ENCODE peak calls at places on chromosomes 6 and 20, in seven cellular contexts. One of them, this sample, is unnamed.

GRCh38 chr20:64244870-64245603 is 10.5 kb upstream of the PCMTD2 start:
- DNase-seq in B cell: peak
- DNase-seq in cardiac septum: peak
- DNase-seq in midbrain: no peak
- DNase-seq in EL: no peak
- DNase-seq in H4: no peak
- DNase-seq in G401: no peak
- DNase-seq in this sample: no peak

GRCh38 chr20:31555203-31555602 is 41.0 kb downstream of the HM13 start:
- DNase-seq in B cell: no peak
- DNase-seq in cardiac septum: no peak
- DNase-seq in midbrain: no peak
- DNase-seq in EL: no peak
- DNase-seq in H4: no peak
- DNase-seq in G401: no peak
- DNase-seq in this sample: no peak

GRCh38 chr6:105137388-105137787 is 42.4 kb downstream of the POPDC3 start:
- DNase-seq in B cell: no peak
- DNase-seq in cardiac septum: no peak
- DNase-seq in midbrain: peak
- DNase-seq in EL: peak
- DNase-seq in H4: no peak
- DNase-seq in G401: no peak
- DNase-seq in this sample: no peak

GRCh38 chr6:35392111-35392702 is 49.8 kb downstream of the PPARD start:
- DNase-seq in B cell: no peak
- DNase-seq in cardiac septum: no peak
- DNase-seq in midbrain: no peak
- DNase-seq in EL: no peak
- DNase-seq in H4: no peak
- DNase-seq in G401: peak
- DNase-seq in this sample: no peak

GRCh38 chr6:159126590-159126989 is 42.6 kb upstream of the FNDC1 start:
- DNase-seq in B cell: no peak
- DNase-seq in cardiac septum: no peak
- DNase-seq in midbrain: no peak
- DNase-seq in EL: no peak
- DNase-seq in H4: no peak
- DNase-seq in G401: peak
- DNase-seq in this sample: no peak

GRCh38 chr6:3340358-3340798 is 81.6 kb downstream of the PSMG4 start:
- DNase-seq in B cell: no peak
- DNase-seq in cardiac septum: no peak
- DNase-seq in midbrain: no peak
- DNase-seq in EL: no peak
- DNase-seq in H4: no peak
- DNase-seq in G401: no peak
- DNase-seq in this sample: no peak

GRCh38 chr6:138989098-138989983 is 1.3 kb upstream of the REPS1 start:
- DNase-seq in B cell: no peak
- DNase-seq in cardiac septum: no peak
- DNase-seq in midbrain: no peak
- DNase-seq in EL: no peak
- DNase-seq in H4: no peak
- DNase-seq in G401: no peak
- DNase-seq in this sample: no peak

GRCh38 chr6:3214898-3215297 is 12.6 kb downstream of the TUBB2B start:
- DNase-seq in B cell: no peak
- DNase-seq in cardiac septum: no peak
- DNase-seq in midbrain: no peak
- DNase-seq in EL: peak
- DNase-seq in H4: no peak
- DNase-seq in G401: no peak
- DNase-seq in this sample: no peak

GRCh38 chr6:45422541-45423110 is 44.9 kb upstream of the SUPT3H start:
- DNase-seq in B cell: peak
- DNase-seq in cardiac septum: peak
- DNase-seq in midbrain: no peak
- DNase-seq in EL: peak
- DNase-seq in H4: peak
- DNase-seq in G401: no peak
- DNase-seq in this sample: no peak

GRCh38 chr20:50520222-50520877 is 10.2 kb downstream of the PTPN1 start:
- DNase-seq in B cell: no peak
- DNase-seq in cardiac septum: no peak
- DNase-seq in midbrain: no peak
- DNase-seq in EL: peak
- DNase-seq in H4: no peak
- DNase-seq in G401: no peak
- DNase-seq in this sample: no peak

GRCh38 chr6:37054171-37054570 is 48.7 kb downstream of the FGD2 start:
- DNase-seq in B cell: no peak
- DNase-seq in cardiac septum: peak
- DNase-seq in midbrain: no peak
- DNase-seq in EL: no peak
- DNase-seq in H4: no peak
- DNase-seq in G401: no peak
- DNase-seq in this sample: no peak

GRCh38 chr6:50602191-50602810 is 111.0 kb upstream of the TFAP2D start:
- DNase-seq in B cell: peak
- DNase-seq in cardiac septum: no peak
- DNase-seq in midbrain: peak
- DNase-seq in EL: peak
- DNase-seq in H4: peak
- DNase-seq in G401: peak
- DNase-seq in this sample: no peak

GRCh38 chr6:163728442-163729126 is 314.1 kb downstream of the QKI start:
- DNase-seq in B cell: no peak
- DNase-seq in cardiac septum: no peak
- DNase-seq in midbrain: no peak
- DNase-seq in EL: no peak
- DNase-seq in H4: no peak
- DNase-seq in G401: no peak
- DNase-seq in this sample: no peak

GRCh38 chr6:2970753-2971419 is 481 bp downstream of the SERPINB6 start:
- DNase-seq in B cell: peak
- DNase-seq in cardiac septum: peak
- DNase-seq in midbrain: peak
- DNase-seq in EL: peak
- DNase-seq in H4: peak
- DNase-seq in G401: peak
- DNase-seq in this sample: no peak

GRCh38 chr20:47244451-47244850 is 112.0 kb downstream of the ZMYND8 start:
- DNase-seq in B cell: no peak
- DNase-seq in cardiac septum: no peak
- DNase-seq in midbrain: no peak
- DNase-seq in EL: no peak
- DNase-seq in H4: no peak
- DNase-seq in G401: peak
- DNase-seq in this sample: no peak

GRCh38 chr6:135250234-135250633 is 69.1 kb downstream of the MYB start:
- DNase-seq in B cell: no peak
- DNase-seq in cardiac septum: no peak
- DNase-seq in midbrain: no peak
- DNase-seq in EL: peak
- DNase-seq in H4: no peak
- DNase-seq in G401: no peak
- DNase-seq in this sample: no peak

GRCh38 chr6:47787620-47788497 is 6.0 kb downstream of the OPN5 start:
- DNase-seq in B cell: peak
- DNase-seq in cardiac septum: no peak
- DNase-seq in midbrain: peak
- DNase-seq in EL: peak
- DNase-seq in H4: peak
- DNase-seq in G401: peak
- DNase-seq in this sample: no peak

GRCh38 chr20:3330046-3330741 is 77.3 kb downstream of the DNAAF9 start:
- DNase-seq in B cell: no peak
- DNase-seq in cardiac septum: no peak
- DNase-seq in midbrain: no peak
- DNase-seq in EL: no peak
- DNase-seq in H4: no peak
- DNase-seq in G401: peak
- DNase-seq in this sample: no peak

GRCh38 chr6:1416191-1416764 is 26.9 kb downstream of the FOXF2 start:
- DNase-seq in B cell: no peak
- DNase-seq in cardiac septum: peak
- DNase-seq in midbrain: no peak
- DNase-seq in EL: no peak
- DNase-seq in H4: no peak
- DNase-seq in G401: no peak
- DNase-seq in this sample: no peak

GRCh38 chr6:167058261-167058660 is 59.1 kb downstream of the CEP43 start:
- DNase-seq in B cell: no peak
- DNase-seq in cardiac septum: no peak
- DNase-seq in midbrain: no peak
- DNase-seq in EL: no peak
- DNase-seq in H4: peak
- DNase-seq in G401: no peak
- DNase-seq in this sample: no peak

GRCh38 chr20:49669601-49670189 is 44.0 kb downstream of the B4GALT5 start:
- DNase-seq in B cell: no peak
- DNase-seq in cardiac septum: no peak
- DNase-seq in midbrain: no peak
- DNase-seq in EL: no peak
- DNase-seq in H4: no peak
- DNase-seq in G401: no peak
- DNase-seq in this sample: no peak

GRCh38 chr6:105484238-105485161 is 81.6 kb upstream of the PREP start:
- DNase-seq in B cell: no peak
- DNase-seq in cardiac septum: no peak
- DNase-seq in midbrain: peak
- DNase-seq in EL: peak
- DNase-seq in H4: no peak
- DNase-seq in G401: peak
- DNase-seq in this sample: no peak

GRCh38 chr6:144152334-144152900 is 2.1 kb downstream of the STX11 start:
- DNase-seq in B cell: no peak
- DNase-seq in cardiac septum: no peak
- DNase-seq in midbrain: no peak
- DNase-seq in EL: no peak
- DNase-seq in H4: no peak
- DNase-seq in G401: no peak
- DNase-seq in this sample: no peak

GRCh38 chr6:43271103-43271815 is 26.8 kb upstream of the SLC22A7 start:
- DNase-seq in B cell: peak
- DNase-seq in cardiac septum: no peak
- DNase-seq in midbrain: no peak
- DNase-seq in EL: no peak
- DNase-seq in H4: no peak
- DNase-seq in G401: no peak
- DNase-seq in this sample: no peak

GRCh38 chr6:125829433-125829832 is 38.7 kb downstream of the NCOA7 start:
- DNase-seq in B cell: no peak
- DNase-seq in cardiac septum: no peak
- DNase-seq in midbrain: no peak
- DNase-seq in EL: no peak
- DNase-seq in H4: no peak
- DNase-seq in G401: no peak
- DNase-seq in this sample: no peak

GRCh38 chr6:92126088-92126487 is 1293.3 kb downstream of the EPHA7 start:
- DNase-seq in B cell: no peak
- DNase-seq in cardiac septum: no peak
- DNase-seq in midbrain: no peak
- DNase-seq in EL: no peak
- DNase-seq in H4: no peak
- DNase-seq in G401: no peak
- DNase-seq in this sample: no peak

GRCh38 chr6:3855866-3856265 is 6.7 kb downstream of the FAM50B start:
- DNase-seq in B cell: no peak
- DNase-seq in cardiac septum: no peak
- DNase-seq in midbrain: no peak
- DNase-seq in EL: no peak
- DNase-seq in H4: no peak
- DNase-seq in G401: no peak
- DNase-seq in this sample: no peak

GRCh38 chr20:13753436-13754036 is 31.2 kb downstream of the ESF1 start:
- DNase-seq in B cell: no peak
- DNase-seq in cardiac septum: no peak
- DNase-seq in midbrain: no peak
- DNase-seq in EL: no peak
- DNase-seq in H4: no peak
- DNase-seq in G401: no peak
- DNase-seq in this sample: no peak

GRCh38 chr6:38640216-38640909 is 634 bp upstream of the BTBD9 start:
- DNase-seq in B cell: no peak
- DNase-seq in cardiac septum: no peak
- DNase-seq in midbrain: no peak
- DNase-seq in EL: peak
- DNase-seq in H4: no peak
- DNase-seq in G401: peak
- DNase-seq in this sample: no peak

GRCh38 chr6:43774776-43775583 is 5.0 kb downstream of the VEGFA start:
- DNase-seq in B cell: peak
- DNase-seq in cardiac septum: peak
- DNase-seq in midbrain: peak
- DNase-seq in EL: peak
- DNase-seq in H4: peak
- DNase-seq in G401: peak
- DNase-seq in this sample: no peak

GRCh38 chr6:75147512-75147911 is 58.3 kb downstream of the COL12A1 start:
- DNase-seq in B cell: no peak
- DNase-seq in cardiac septum: no peak
- DNase-seq in midbrain: no peak
- DNase-seq in EL: no peak
- DNase-seq in H4: no peak
- DNase-seq in G401: no peak
- DNase-seq in this sample: no peak

This sample was measured in thoracic aorta.